ENCODE peak calls at places on chromosome 19, in five cellular contexts. F is NCI-H774; T is mucosa of gallbladder; P is stimulated activated CD4-positive, alpha-beta T cell treated with anti-CD3 and anti-CD28 coated beads, TNF-alpha, amount 100 ng/mL, for 24 hours; A is NCI-H1092. L is an unnamed sample.

GRCh38 chr19:56661248-56661647 is 10.3 kb downstream of the ZNF835 start:
- DNase-seq in F (no peak), A (no peak), P (no peak), T (no peak), L (no peak)

GRCh38 chr19:401836-402535 is 7.0 kb downstream of the C2CD4C start:
- DNase-seq in T (no peak), P (no peak), F (no peak), A (no peak), L (no peak)

GRCh38 chr19:10289167-10289835 is 451 bp upstream of the ICAM5 start:
- DNase-seq in F (peak; percentile 51), A (peak; percentile 22), P (peak; percentile 69), T (no peak), L (no peak)

GRCh38 chr19:47542030-47542475 is 27.2 kb upstream of the NAPA start:
- DNase-seq in T (peak; percentile 54), P (no peak), F (no peak), A (no peak), L (no peak)

GRCh38 chr19:49672131-49672919 is 4.7 kb upstream of the PRMT1 start:
- DNase-seq in T (peak; percentile 77), P (peak; percentile 77), F (peak; percentile 71), A (peak; percentile 61), L (peak; percentile 86)

GRCh38 chr19:42433503-42434260 is 6.5 kb upstream of the LIPE start:
- DNase-seq in T (peak; percentile 93), F (no peak), P (peak; percentile 62), A (no peak), L (no peak)

GRCh38 chr19:35032356-35032865 is 2.1 kb downstream of the SCN1B start:
- DNase-seq in T (no peak), P (no peak), F (no peak), A (no peak), L (no peak)

GRCh38 chr19:55493052-55493649 is 4.9 kb downstream of the SSC5D start:
- DNase-seq in P (no peak), A (no peak), T (no peak), F (no peak), L (no peak)

GRCh38 chr19:7348587-7349230 is at the start of gene ARHGEF18:
- DNase-seq in A (no peak), T (no peak), P (peak; percentile 52), F (no peak), L (no peak)

GRCh38 chr19:12617646-12618045 is 6.9 kb downstream of the ZNF791 start:
- DNase-seq in P (no peak), T (no peak), A (no peak), F (no peak), L (no peak)

GRCh38 chr19:10544753-10545251 is 1.1 kb downstream of the ATG4D start:
- DNase-seq in P (no peak), F (no peak), T (no peak), A (no peak), L (no peak)

GRCh38 chr19:3840804-3841203 is 28.0 kb downstream of the ZFR2 start:
- DNase-seq in T (no peak), P (no peak), F (no peak), A (no peak), L (no peak)

GRCh38 chr19:42553292-42554045 is 25.2 kb upstream of the CEACAM1 start:
- DNase-seq in A (no peak), T (no peak), P (no peak), F (no peak), L (peak; percentile 62)

GRCh38 chr19:2186071-2186846 is 22.5 kb downstream of the DOT1L start:
- DNase-seq in F (no peak), A (no peak), P (no peak), T (peak; percentile 62), L (no peak)

GRCh38 chr19:2478324-2478755 is 2.4 kb downstream of the GADD45B start:
- DNase-seq in F (no peak), T (peak; percentile 60), A (no peak), P (peak; percentile 41), L (no peak)